ENCODE peak calls at places on chromosomes 2 and 18, in eight cellular contexts. V is breast epithelium, G is GM12878, K is upper lobe of left lung, P is uterus, W is transverse colon, R is tibial nerve, B is stomach. F is an unnamed sample.

GRCh38 chr2:85971369-85971768 is 82.6 kb upstream of the ST3GAL5 start:
- DNase-seq in V (no peak), G (no peak), K (no peak), P (no peak), W (no peak), R (no peak), B (no peak), F (no peak)

GRCh38 chr2:183186296-183186695 is 62.1 kb downstream of the NUP35 start:
- DNase-seq in V (no peak), G (no peak), K (no peak), P (no peak), W (no peak), R (no peak), B (no peak), F (no peak)

GRCh38 chr2:188524519-188525113 is 232.9 kb downstream of the GULP1 start:
- DNase-seq in V (no peak), G (no peak), K (no peak), P (peak; percentile 35), W (peak; percentile 10), R (peak; percentile 46), B (peak; percentile 27), F (no peak)

GRCh38 chr2:73418343-73418742 is 32.7 kb downstream of the ALMS1 start:
- DNase-seq in V (no peak), G (no peak), K (peak; percentile 76), P (peak; percentile 82), W (peak; percentile 31), R (peak; percentile 13), B (peak; percentile 29), F (peak; percentile 12)

GRCh38 chr18:210780-211179 is 52.4 kb downstream of the USP14 start:
- DNase-seq in V (no peak), G (no peak), K (no peak), P (no peak), W (no peak), R (no peak), B (no peak), F (no peak)

GRCh38 chr18:28041366-28041765 is 135.6 kb downstream of the CDH2 start:
- DNase-seq in V (no peak), G (no peak), K (no peak), P (no peak), W (no peak), R (no peak), B (no peak), F (no peak)

GRCh38 chr18:25915907-25916306 is 174.5 kb downstream of the SS18 start:
- DNase-seq in V (no peak), G (no peak), K (no peak), P (no peak), W (no peak), R (no peak), B (no peak), F (no peak)

GRCh38 chr2:203893386-203893785 is 25.8 kb downstream of the CTLA4 start:
- DNase-seq in V (no peak), G (no peak), K (no peak), P (peak; percentile 31), W (no peak), R (no peak), B (no peak), F (peak; percentile 54)

GRCh38 chr2:177165103-177165583 is 47.5 kb upstream of the HNRNPA3 start:
- DNase-seq in V (no peak), G (peak; percentile 38), K (no peak), P (peak; percentile 36), W (peak; percentile 24), R (peak; percentile 59), B (no peak), F (peak; percentile 49)

GRCh38 chr2:28766070-28766469 is 14.4 kb downstream of the PPP1CB start:
- DNase-seq in V (no peak), G (no peak), K (no peak), P (no peak), W (no peak), R (no peak), B (no peak), F (no peak)

GRCh38 chr2:199556886-199557285 is 99.1 kb upstream of the SATB2 start:
- DNase-seq in V (no peak), G (no peak), K (no peak), P (no peak), W (no peak), R (no peak), B (no peak), F (no peak)

GRCh38 chr18:35122586-35123224 is 81.5 kb downstream of the MAPRE2 start:
- DNase-seq in V (no peak), G (no peak), K (no peak), P (no peak), W (no peak), R (no peak), B (no peak), F (peak; percentile 69)

GRCh38 chr2:206989306-206989705 is 50.0 kb downstream of the CPO start:
- DNase-seq in V (no peak), G (no peak), K (peak; percentile 54), P (no peak), W (peak; percentile 14), R (no peak), B (peak; percentile 44), F (no peak)

GRCh38 chr2:118834901-118835738 is 12.3 kb downstream of the EN1 start:
- DNase-seq in V (no peak), G (no peak), K (no peak), P (no peak), W (no peak), R (no peak), B (no peak), F (peak; percentile 73)
- H3K27me3 ChIP-seq in V (no peaks in the 10 kb centered on the region), G (peaks cover 6% of the 10 kb centered on the region), K (peaks cover 7% of the 10 kb centered on the region), P (peaks cover 47% of the 10 kb centered on the region), W (peaks cover 100% of the 10 kb centered on the region), R (no peaks in the 10 kb centered on the region), B (peaks cover 44% of the 10 kb centered on the region), F (no peaks in the 10 kb centered on the region)

DNA sequence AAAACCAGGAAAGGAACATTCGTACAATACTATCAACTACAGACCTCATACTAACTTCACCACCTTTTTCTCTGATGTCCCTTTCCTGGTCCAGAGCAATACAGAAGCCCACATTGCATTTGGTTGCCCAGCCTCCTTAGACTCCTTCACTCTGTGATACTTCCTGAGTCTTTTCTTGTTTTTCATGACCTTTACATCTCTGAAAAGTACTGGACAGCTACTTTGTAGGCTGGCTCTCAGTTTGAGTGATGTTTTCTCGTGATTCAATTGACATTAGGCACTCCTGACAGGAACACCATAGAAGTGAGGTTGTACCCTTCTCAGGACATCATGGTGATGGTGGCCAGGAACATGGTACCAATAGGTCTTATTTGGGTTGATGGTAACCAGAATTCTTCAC is 185.9 kb upstream of the SLC39A10 start:
- DNase-seq in V (no peak), G (no peak), K (no peak), P (no peak), W (no peak), R (no peak), B (no peak), F (no peak)
- TF ChIP-seq POLR2A in V (no peak), G (no peak), K (no peak), P (no peak), W (no peak), R (no peak), B (no peak), F (no peak)

GRCh38 chr2:75199428-75200011 is at the start of gene TACR1:
- DNase-seq in V (peak; percentile 58), G (peak; percentile 35), K (peak; percentile 42), P (peak; percentile 45), W (peak; percentile 50), R (peak; percentile 50), B (peak; percentile 61), F (peak; percentile 6)
- H3K27me3 ChIP-seq in V (no peaks in the 10 kb centered on the region), G (peaks cover 11% of the 10 kb centered on the region), K (no peaks in the 10 kb centered on the region), P (no peaks in the 10 kb centered on the region), W (peaks cover 72% of the 10 kb centered on the region), R (no peaks in the 10 kb centered on the region), B (no peaks in the 10 kb centered on the region), F (peaks cover 61% of the 10 kb centered on the region)

GRCh38 chr18:8847066-8847755 is 141.9 kb downstream of the MTCL1 start:
- DNase-seq in V (no peak), G (no peak), K (peak; percentile 42), P (no peak), W (no peak), R (no peak), B (no peak), F (no peak)

GRCh38 chr18:8851659-8852058 is 146.3 kb downstream of the MTCL1 start:
- DNase-seq in V (no peak), G (no peak), K (no peak), P (no peak), W (no peak), R (no peak), B (no peak), F (no peak)

GRCh38 chr18:8847900-8848299 is 142.5 kb downstream of the MTCL1 start:
- DNase-seq in V (no peak), G (no peak), K (no peak), P (no peak), W (no peak), R (no peak), B (no peak), F (no peak)

GRCh38 chr18:8848541-8848940 is 143.2 kb downstream of the MTCL1 start:
- DNase-seq in V (no peak), G (no peak), K (no peak), P (no peak), W (no peak), R (no peak), B (no peak), F (no peak)

GRCh38 chr18:8849696-8850095 is 144.3 kb downstream of the MTCL1 start:
- DNase-seq in V (no peak), G (no peak), K (no peak), P (no peak), W (no peak), R (no peak), B (no peak), F (no peak)
- TF ChIP-seq POLR2A in V (no peak), G (no peak), K (no peak), P (no peak), W (no peak), R (no peak), B (no peak), F (no peak)

GRCh38 chr2:130754811-130755210 is 529 bp upstream of the AMER3 start:
- DNase-seq in V (no peak), G (no peak), K (no peak), P (no peak), W (no peak), R (no peak), B (no peak), F (no peak)
- H3K27me3 ChIP-seq in V (no peaks in the 10 kb centered on the region), G (peaks cover 3% of the 10 kb centered on the region), K (no peaks in the 10 kb centered on the region), P (peaks cover 20% of the 10 kb centered on the region), W (peaks cover 49% of the 10 kb centered on the region), R (no peaks in the 10 kb centered on the region), B (peaks cover 11% of the 10 kb centered on the region), F (peaks cover 26% of the 10 kb centered on the region)

GRCh38 chr2:191691898-191692297 is 14.0 kb downstream of the NABP1 start:
- DNase-seq in V (no peak), G (no peak), K (no peak), P (no peak), W (no peak), R (no peak), B (no peak), F (no peak)
- TF ChIP-seq POLR2A in V (no peak), G (no peak), K (no peak), P (no peak), W (no peak), R (no peak), B (no peak), F (no peak)